ENCODE peak calls at places on chromosomes 5 and 9, in four cellular contexts. B, G, Q and H are unnamed samples.
A peak's percentile ranks its signal among the peaks of the same experiment; 100 is the strongest.

GRCh38 chr9:100937377-100937776 is 91.2 kb upstream of the PLPPR1 start:
- DNase-seq in G (no peak), Q (no peak), B (no peak), H (no peak)

GRCh38 chr9:78919701-78920100 is 622.8 kb downstream of the PSAT1 start:
- DNase-seq in G (no peak), Q (no peak), B (no peak), H (no peak)

GRCh38 chr5:128491291-128491690 is 46.8 kb downstream of the FBN2 start:
- DNase-seq in Q (no peak), G (no peak), B (no peak), H (peak; percentile 23)

GRCh38 chr5:872301-872700 is 20.3 kb downstream of the BRD9 start:
- DNase-seq in G (no peak), B (no peak), Q (no peak), H (no peak)

GRCh38 chr5:82352146-82352791 is 74.1 kb upstream of the RPS23 start:
- DNase-seq in Q (no peak), G (no peak), B (no peak), H (no peak)

GRCh38 chr5:81772488-81772887 is 21.6 kb upstream of the SSBP2 start:
- DNase-seq in B (no peak), G (no peak), Q (no peak), H (no peak)

GRCh38 chr5:80153586-80154126 is 102.2 kb downstream of the SERINC5 start:
- DNase-seq in B (no peak), G (peak; percentile 16), Q (no peak), H (no peak)

GRCh38 chr5:16740046-16740445 is 123.2 kb upstream of the RETREG1 start:
- DNase-seq in G (no peak), Q (no peak), B (no peak), H (no peak)

GRCh38 chr9:28212979-28213378 is 639.7 kb upstream of the C9orf72 start:
- DNase-seq in B (peak; percentile 8), Q (no peak), G (no peak), H (peak; percentile 84)